ENCODE peak calls at places on chromosomes 5 and 9, in five cellular contexts. T is body of pancreas, L is transverse colon, N is ovary, W is sigmoid colon. F is an unnamed sample.

GRCh38 chr5:144102361-144102760 is 68.1 kb downstream of the YIPF5 start:
- DNase-seq in T (no peak), L (no peak), N (no peak), W (no peak), F (no peak)

GRCh38 chr9:99266136-99267023 is 44.3 kb downstream of the SEC61B start:
- DNase-seq in T (peak; percentile 86), L (peak; percentile 65), N (peak; percentile 71), W (peak; percentile 77), F (no peak)

GRCh38 chr9:70257991-70258691 is 637 bp upstream of the SMC5 start:
- DNase-seq in T (peak; percentile 81), L (peak; percentile 85), N (peak; percentile 51), W (peak; percentile 64), F (peak; percentile 7)

GRCh38 chr5:141342773-141343172 is 856 bp upstream of the PCDHGA3 start:
- DNase-seq in T (no peak), L (no peak), N (no peak), W (no peak), F (no peak)

GRCh38 chr9:93122721-93123221 is 11.3 kb downstream of the NINJ1 start:
- DNase-seq in T (no peak), L (peak; percentile 5), N (peak; percentile 23), W (peak; percentile 67), F (no peak)

GRCh38 chr5:459562-460412 is 16.8 kb downstream of the EXOC3 start:
- DNase-seq in T (no peak), L (peak; percentile 4), N (no peak), W (peak; percentile 50), F (no peak)

GRCh38 chr9:35665471-35665818 is 450 bp upstream of the ARHGEF39 start:
- DNase-seq in T (no peak), L (no peak), N (no peak), W (no peak), F (no peak)

GRCh38 chr9:17229945-17230560 is 95.2 kb downstream of the CNTLN start:
- DNase-seq in T (no peak), L (no peak), N (no peak), W (no peak), F (no peak)

GRCh38 chr5:86894006-86894560 is 276.3 kb downstream of the COX7C start:
- DNase-seq in T (no peak), L (no peak), N (no peak), W (no peak), F (no peak)

GRCh38 chr5:83767409-83767992 is 46.8 kb upstream of the HAPLN1 start:
- DNase-seq in T (no peak), L (no peak), N (no peak), W (no peak), F (no peak)

GRCh38 chr5:140710899-140711552 is 10.8 kb downstream of the ZMAT2 start:
- DNase-seq in T (peak; percentile 94), L (peak; percentile 90), N (peak; percentile 92), W (peak; percentile 93), F (peak; percentile 39)

GRCh38 chr9:2087500-2088313 is 72.6 kb downstream of the SMARCA2 start:
- DNase-seq in T (no peak), L (no peak), N (no peak), W (no peak), F (peak; percentile 13)

GRCh38 chr9:40884072-40884901 is 244.2 kb downstream of the FOXD4L6 start:
- DNase-seq in T (no peak), L (no peak), N (no peak), W (peak; percentile 62), F (no peak)

GRCh38 chr5:88680253-88681132 is 202.5 kb downstream of the MEF2C start:
- DNase-seq in T (peak; percentile 76), L (peak; percentile 75), N (peak; percentile 56), W (no peak), F (peak; percentile 73)

GRCh38 chr5:151173711-151174611 is 16.4 kb upstream of the ANXA6 start:
- DNase-seq in T (no peak), L (no peak), N (no peak), W (no peak), F (no peak)
- TF ChIP-seq POLR2A in T (no peak), L (no peak), N (no peak), W (no peak), F (no peak)

GRCh38 chr9:130445268-130445983 is 665 bp downstream of the ASS1 start:
- DNase-seq in T (peak; percentile 66), L (peak; percentile 78), N (peak; percentile 66), W (peak; percentile 80), F (no peak)

GRCh38 chr9:130443840-130444492 is 795 bp upstream of the ASS1 start:
- DNase-seq in T (peak; percentile 53), L (peak; percentile 32), N (peak; percentile 60), W (peak; percentile 77), F (no peak)

GRCh38 chr9:130443456-130443801 is 1.3 kb upstream of the ASS1 start:
- DNase-seq in T (no peak), L (no peak), N (no peak), W (no peak), F (no peak)

GRCh38 chr9:130446111-130446861 is 1.5 kb downstream of the ASS1 start:
- DNase-seq in T (peak; percentile 61), L (peak; percentile 71), N (peak; percentile 95), W (peak; percentile 97), F (no peak)

GRCh38 chr9:130444565-130445221 is at the start of gene ASS1:
- DNase-seq in T (peak; percentile 92), L (peak; percentile 91), N (peak; percentile 75), W (peak; percentile 85), F (no peak)
- TF ChIP-seq POLR2A in T (peak; percentile 63), L (peak; percentile 89), N (peak; percentile 36), W (no peak), F (no peak)

DNA sequence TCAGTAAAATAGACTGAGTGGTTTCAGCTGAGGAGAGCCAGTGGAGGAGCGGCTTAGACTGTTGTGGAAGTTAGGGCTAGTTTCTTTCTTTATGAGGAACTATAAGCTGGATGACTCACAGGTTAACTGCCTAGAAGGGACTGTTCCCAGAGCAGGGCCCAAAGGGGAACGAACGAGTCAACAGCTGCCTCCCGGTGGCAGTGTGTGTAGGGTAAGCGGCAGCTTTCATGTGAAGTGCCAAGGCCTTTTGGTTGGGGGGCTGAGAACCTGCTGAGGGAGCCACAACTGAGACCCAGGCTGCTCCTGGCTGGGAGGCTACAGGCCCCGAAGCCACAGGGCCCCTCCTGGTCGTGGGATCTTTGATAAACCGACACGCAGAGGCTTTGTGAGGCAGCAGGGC is 7.0 kb downstream of the SQSTM1 start:
- DNase-seq in T (no peak), L (peak; percentile 79), N (peak; percentile 25), W (peak; percentile 70), F (no peak)
- TF ChIP-seq POLR2A in T (no peak), L (peak; percentile 41), N (no peak), W (no peak), F (no peak)

DNA sequence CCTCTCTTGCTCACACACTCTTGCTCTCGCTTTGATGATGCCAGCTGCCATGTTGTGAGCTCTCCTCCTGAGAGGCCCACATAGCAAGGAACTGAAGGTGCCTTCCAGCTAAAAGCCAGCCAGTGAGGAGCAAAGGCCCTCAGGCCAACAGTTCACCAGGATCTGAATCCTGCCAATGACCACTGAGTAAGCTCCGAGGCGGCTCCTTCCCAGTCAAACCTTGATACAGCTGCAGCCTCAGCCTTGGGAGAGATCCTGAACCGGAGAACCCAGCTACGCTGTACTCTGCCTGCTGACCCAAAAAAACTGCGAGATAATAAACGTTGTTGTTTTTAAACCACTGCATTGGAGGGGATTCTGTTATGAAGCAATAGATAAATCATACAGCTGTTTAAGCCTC is 49.0 kb upstream of the IFNK start:
- DNase-seq in T (no peak), L (no peak), N (peak; percentile 65), W (no peak), F (no peak)
- TF ChIP-seq POLR2A in T (no peak), L (no peak), N (no peak), W (no peak), F (no peak)